ENCODE peak calls at places on chromosome 16, in six cellular contexts. W is AG04450, J is tibial artery, A is OCI-LY7, C is mammary epithelial cell, X is Panc1. U is an unnamed sample.

GRCh38 chr16:12539185-12539929 is 264.3 kb downstream of the CPPED1 start:
- DNase-seq in W (no peak), J (no peak), A (no peak), C (peak; percentile 60), X (no peak), U (no peak)

GRCh38 chr16:31869511-31870201 is 4.0 kb upstream of the ZNF267 start:
- DNase-seq in W (peak; percentile 42), J (peak; percentile 74), A (peak; percentile 85), C (peak; percentile 88), X (peak; percentile 62), U (no peak)

GRCh38 chr16:77657016-77657415 is 65.3 kb upstream of the NUDT7 start:
- DNase-seq in W (no peak), J (no peak), A (no peak), C (no peak), X (no peak), U (no peak)

GRCh38 chr16:14398014-14398717 is 231.9 kb downstream of the PARN start:
- DNase-seq in W (no peak), J (no peak), A (no peak), C (peak; percentile 91), X (no peak), U (no peak)

GRCh38 chr16:19696312-19696711 is 21.7 kb downstream of the KNOP1 start:
- DNase-seq in W (peak; percentile 67), J (peak; percentile 86), A (no peak), C (peak; percentile 38), X (peak; percentile 69), U (peak; percentile 29)

GRCh38 chr16:11310997-11311561 is 29.9 kb upstream of the PRM1 start:
- DNase-seq in W (no peak), J (no peak), A (peak; percentile 93), C (no peak), X (no peak), U (no peak)

GRCh38 chr16:8611886-8612595 is 9.5 kb upstream of the METTL22 start:
- DNase-seq in W (no peak), J (no peak), A (no peak), C (peak; percentile 29), X (no peak), U (no peak)

GRCh38 chr16:75618782-75619181 is 4.3 kb downstream of the ADAT1 start:
- DNase-seq in W (no peak), J (no peak), A (no peak), C (no peak), X (no peak), U (no peak)

GRCh38 chr16:86946396-86946795 is 368.0 kb downstream of the FOXL1 start:
- DNase-seq in W (no peak), J (no peak), A (no peak), C (no peak), X (no peak), U (no peak)

GRCh38 chr16:72811188-72811720 is 236.7 kb downstream of the ZFHX3 start:
- DNase-seq in W (no peak), J (no peak), A (no peak), C (no peak), X (no peak), U (no peak)

GRCh38 chr16:11470676-11471415 is 115.9 kb downstream of the LITAF start:
- DNase-seq in W (no peak), J (no peak), A (no peak), C (no peak), X (no peak), U (no peak)

GRCh38 chr16:54688339-54688738 is 242.3 kb upstream of the IRX5 start:
- DNase-seq in W (no peak), J (no peak), A (no peak), C (no peak), X (no peak), U (no peak)

GRCh38 chr16:2867987-2868789 is 10.2 kb upstream of the PRSS22 start:
- DNase-seq in W (peak; percentile 84), J (peak; percentile 93), A (peak; percentile 92), C (peak; percentile 90), X (peak; percentile 84), U (peak; percentile 80)

GRCh38 chr16:81618661-81619060 is 160.4 kb upstream of the PLCG2 start:
- DNase-seq in W (no peak), J (no peak), A (no peak), C (no peak), X (no peak), U (no peak)

GRCh38 chr16:57485091-57485915 is 990 bp downstream of the DOK4 start:
- DNase-seq in W (no peak), J (no peak), A (no peak), C (no peak), X (no peak), U (no peak)

GRCh38 chr16:57694556-57695377 is at the start of gene DRC7:
- DNase-seq in W (no peak), J (peak; percentile 35), A (peak; percentile 58), C (peak; percentile 29), X (no peak), U (no peak)

GRCh38 chr16:87860553-87861299 is 8.6 kb downstream of the SLC7A5 start:
- DNase-seq in W (no peak), J (no peak), A (no peak), C (no peak), X (no peak), U (no peak)

GRCh38 chr16:57960310-57960709 is 10.6 kb downstream of the CNGB1 start:
- DNase-seq in W (no peak), J (no peak), A (no peak), C (no peak), X (no peak), U (no peak)

GRCh38 chr16:11781773-11782172 is 15.3 kb downstream of the ZC3H7A start:
- DNase-seq in W (no peak), J (no peak), A (peak; percentile 76), C (peak; percentile 91), X (no peak), U (no peak)

GRCh38 chr16:60727856-60728255 is 1308.4 kb downstream of the CDH8 start:
- DNase-seq in W (no peak), J (no peak), A (no peak), C (no peak), X (no peak), U (no peak)

GRCh38 chr16:70684146-70685060 is 1.4 kb downstream of the MTSS2 start:
- DNase-seq in W (no peak), J (no peak), A (no peak), C (no peak), X (no peak), U (no peak)

GRCh38 chr16:84194018-84194417 is 3.1 kb downstream of the ADAD2 start:
- DNase-seq in W (no peak), J (no peak), A (no peak), C (no peak), X (no peak), U (no peak)

GRCh38 chr16:86901483-86901882 is 323.1 kb downstream of the FOXL1 start:
- DNase-seq in W (no peak), J (no peak), A (no peak), C (peak; percentile 29), X (no peak), U (no peak)

GRCh38 chr16:64450170-64450569 is 671.7 kb downstream of the CDH11 start:
- DNase-seq in W (no peak), J (no peak), A (no peak), C (no peak), X (no peak), U (no peak)

GRCh38 chr16:55171241-55171640 is 152.8 kb upstream of the IRX6 start:
- DNase-seq in W (no peak), J (no peak), A (no peak), C (no peak), X (no peak), U (no peak)

GRCh38 chr16:20611975-20612471 is 35.9 kb upstream of the ACSM2B start:
- DNase-seq in W (no peak), J (peak; percentile 44), A (no peak), C (no peak), X (no peak), U (no peak)

GRCh38 chr16:85582177-85582888 is 30.8 kb upstream of the GSE1 start:
- DNase-seq in W (no peak), J (no peak), A (no peak), C (no peak), X (no peak), U (no peak)

GRCh38 chr16:89183463-89183862 is 11.9 kb downstream of the CDH15 start:
- DNase-seq in W (no peak), J (no peak), A (no peak), C (no peak), X (no peak), U (no peak)

GRCh38 chr16:324451-325334 is 27.8 kb downstream of the AXIN1 start:
- DNase-seq in W (no peak), J (no peak), A (peak; percentile 14), C (no peak), X (no peak), U (no peak)

GRCh38 chr16:88355093-88355388 is 27.7 kb upstream of the ZNF469 start:
- DNase-seq in W (no peak), J (no peak), A (no peak), C (no peak), X (no peak), U (no peak)

GRCh38 chr16:46932802-46933201 is 40.7 kb downstream of the DNAJA2 start:
- DNase-seq in W (no peak), J (no peak), A (peak; percentile 83), C (no peak), X (no peak), U (no peak)
- H3K27ac ChIP-seq in W (no peak overlapping the region), J (no peak overlapping the region), A (peak overlapping the region; percentile 32), C (no peak overlapping the region), X (no peak overlapping the region), U (no peak overlapping the region)

DNA sequence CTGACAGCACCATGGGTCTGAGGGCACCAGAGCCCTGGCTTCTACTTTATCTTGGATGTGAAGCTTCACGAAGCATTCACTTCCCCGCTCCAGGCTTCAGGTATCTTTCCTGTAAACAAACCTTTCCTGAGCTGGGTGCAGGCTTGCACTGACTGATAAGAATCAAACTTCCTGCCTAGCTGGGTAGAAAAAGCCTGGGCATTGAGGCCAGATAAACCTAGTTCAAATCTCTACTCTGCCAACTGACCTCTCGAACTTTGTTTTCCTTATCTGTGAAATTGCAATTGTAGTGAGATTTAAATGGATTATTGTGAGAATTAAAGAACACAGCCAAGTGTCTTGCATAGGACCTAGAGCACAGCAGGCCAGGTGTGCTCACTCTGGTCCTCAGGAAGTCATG is 2.9 kb upstream of the TMEM208 start:
- DNase-seq in W (no peak), J (no peak), A (no peak), C (no peak), X (no peak), U (no peak)
- H3K27ac ChIP-seq in W (no peak overlapping the region), J (no peak overlapping the region), A (no peak overlapping the region), C (no peak overlapping the region), X (no peak overlapping the region), U (no peak overlapping the region)

DNA sequence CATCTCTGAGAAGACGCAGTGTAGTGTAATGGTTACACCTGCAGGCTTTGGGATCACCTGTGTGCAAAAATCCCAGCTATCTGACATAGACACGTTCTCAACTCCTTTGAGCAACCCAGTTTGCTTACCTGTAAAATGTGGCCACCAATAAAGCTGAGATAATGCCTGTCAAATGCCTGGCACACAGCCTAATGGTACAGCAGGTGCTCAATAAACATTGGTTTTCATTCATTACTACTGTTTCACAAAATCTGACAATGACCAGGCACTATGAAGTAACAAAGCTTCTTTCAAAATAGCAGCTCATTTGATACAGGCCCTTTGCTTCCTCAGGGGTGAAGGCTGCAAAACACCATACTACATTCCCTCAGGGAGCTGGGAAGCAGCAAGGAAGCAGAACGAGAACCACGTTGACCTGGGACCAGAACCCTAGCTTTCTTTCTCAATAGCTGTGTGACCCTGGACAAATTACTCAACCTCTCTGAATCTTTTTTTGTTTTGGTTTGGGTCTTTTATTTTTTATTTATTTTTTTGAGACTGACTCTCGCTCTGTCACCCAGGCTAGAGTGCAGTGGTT is 4.8 kb downstream of the PAM16 start:
- DNase-seq in W (no peak), J (no peak), A (no peak), C (no peak), X (no peak), U (no peak)
- H3K27ac ChIP-seq in W (no peak overlapping the region), J (peak overlapping the region; percentile 32), A (no peak overlapping the region), C (no peak overlapping the region), X (peak overlapping the region; percentile 40), U (no peak overlapping the region)

GRCh38 chr16:4360538-4361021 is 9.5 kb upstream of the PAM16 start:
- DNase-seq in W (no peak), J (no peak), A (no peak), C (no peak), X (no peak), U (no peak)
- H3K27ac ChIP-seq in W (no peak overlapping the region), J (no peak overlapping the region), A (no peak overlapping the region), C (no peak overlapping the region), X (no peak overlapping the region), U (no peak overlapping the region)

U was measured in thoracic aorta.